ENCODE peak calls at places on chromosomes 4 and X, in ten cellular contexts. M, K, P, J, O, I, G, Y, C and H are unnamed samples.

GRCh38 chrX:126065901-126066660 is 100.0 kb downstream of the DCAF12L2 start:
- DNase-seq in M (no peak), K (no peak), P (no peak), J (no peak), O (peak), I (no peak), G (no peak), Y (no peak), C (no peak), H (no peak)

GRCh38 chr4:21596521-21596920 is 352.1 kb downstream of the KCNIP4 start:
- DNase-seq in M (no peak), K (no peak), P (no peak), J (peak), O (no peak), I (no peak), G (no peak), Y (no peak), C (no peak), H (no peak)

GRCh38 chr4:139890810-139891209 is 225.2 kb downstream of the MGST2 start:
- DNase-seq in M (no peak), K (no peak), P (no peak), J (no peak), O (no peak), I (peak), G (no peak), Y (peak), C (no peak), H (no peak)

GRCh38 chrX:476724-477075 is 90.0 kb upstream of the PPP2R3B start:
- DNase-seq in M (no peak), K (no peak), P (no peak), J (no peak), O (no peak), I (no peak), G (no peak), Y (no peak), C (no peak), H (no peak)

GRCh38 chr4:141636077-141636770 is at the start of gene IL15:
- DNase-seq in M (peak), K (no peak), P (peak), J (peak), O (peak), I (peak), G (peak), Y (no peak), C (peak), H (peak)

GRCh38 chr4:25767877-25768475 is 94.8 kb downstream of the SEL1L3 start:
- DNase-seq in M (peak), K (no peak), P (peak), J (peak), O (peak), I (peak), G (peak), Y (no peak), C (peak), H (no peak)

GRCh38 chr4:80006935-80007744 is 65.9 kb downstream of the ANTXR2 start:
- DNase-seq in M (no peak), K (no peak), P (no peak), J (no peak), O (no peak), I (peak), G (no peak), Y (no peak), C (peak), H (no peak)

GRCh38 chrX:139025822-139026221 is 314.3 kb upstream of the FGF13 start:
- DNase-seq in M (no peak), K (no peak), P (no peak), J (no peak), O (no peak), I (no peak), G (no peak), Y (no peak), C (no peak), H (no peak)

GRCh38 chrX:112163916-112164315 is 81.3 kb upstream of the TRPC5 start:
- DNase-seq in M (no peak), K (no peak), P (no peak), J (no peak), O (no peak), I (no peak), G (no peak), Y (peak), C (no peak), H (no peak)